ENCODE peak calls at places on chromosome 1, in seven cellular contexts. N is fibroblast of lung, C is heart right ventricle, L is tibial artery, M is ascending aorta, Q is adipocyte, J is A549. U is an unnamed sample.
A peak's percentile ranks its signal among the peaks of the same experiment; 100 is the strongest.

GRCh38 chr1:171583581-171584194 is 38.4 kb upstream of the MYOCOS start:
- DNase-seq in Q (peak; percentile 6), L (no peak), M (no peak), C (no peak), N (no peak), J (no peak), U (no peak)

GRCh38 chr1:183612407-183612806 is 22.1 kb upstream of the NCF2 start:
- DNase-seq in L (no peak), N (no peak), Q (no peak), C (no peak), M (no peak), J (no peak), U (no peak)

GRCh38 chr1:27445177-27445936 is 44.6 kb downstream of the WASF2 start:
- DNase-seq in L (no peak), C (no peak), J (no peak), M (no peak), Q (no peak), N (no peak), U (no peak)

GRCh38 chr1:2231667-2232254 is 3.6 kb downstream of the SKI start:
- DNase-seq in C (peak; percentile 81), L (peak; percentile 96), M (peak; percentile 89), Q (peak; percentile 88), J (peak; percentile 35), N (peak; percentile 81), U (peak; percentile 76)

GRCh38 chr1:238360474-238360873 is 469.8 kb upstream of the ZP4 start:
- DNase-seq in M (no peak), N (no peak), C (no peak), Q (no peak), L (no peak), J (no peak), U (no peak)

GRCh38 chr1:91608876-91609275 is 108.2 kb downstream of the CDC7 start:
- DNase-seq in N (peak; percentile 58), L (no peak), M (no peak), J (peak; percentile 52), Q (peak; percentile 50), C (no peak), U (no peak)

GRCh38 chr1:185679220-185679619 is 55.0 kb upstream of the HMCN1 start:
- DNase-seq in M (no peak), Q (no peak), N (no peak), J (no peak), C (no peak), L (no peak), U (no peak)

GRCh38 chr1:210696709-210697108 is 368.0 kb downstream of the HHAT start:
- DNase-seq in M (no peak), C (no peak), L (no peak), J (no peak), N (no peak), Q (no peak), U (no peak)

GRCh38 chr1:54080598-54081049 is 27.2 kb downstream of the TCEANC2 start:
- DNase-seq in Q (no peak), N (no peak), L (no peak), C (no peak), M (no peak), J (no peak), U (no peak)

GRCh38 chr1:8889925-8890785 is 11.7 kb upstream of the ENO1 start:
- DNase-seq in N (peak; percentile 92), C (peak; percentile 89), M (peak; percentile 39), L (peak; percentile 84), Q (peak; percentile 92), J (peak; percentile 78), U (peak; percentile 47)

GRCh38 chr1:175864183-175864582 is 120.8 kb upstream of the TNR start:
- DNase-seq in J (no peak), N (no peak), C (no peak), Q (no peak), L (no peak), M (no peak), U (no peak)

GRCh38 chr1:183454377-183454776 is 17.9 kb upstream of the SMG7 start:
- DNase-seq in N (no peak), L (no peak), Q (no peak), J (no peak), C (no peak), M (no peak), U (no peak)

GRCh38 chr1:26787381-26787705 is 407 bp upstream of the PIGV start:
- DNase-seq in J (no peak), N (no peak), C (no peak), Q (peak; percentile 74), L (no peak), M (no peak), U (peak; percentile 52)

GRCh38 chr1:225830823-225831222 is 20.9 kb downstream of the EPHX1 start:
- DNase-seq in Q (no peak), J (no peak), C (no peak), L (no peak), M (no peak), N (no peak), U (no peak)

GRCh38 chr1:18705811-18706210 is 75.2 kb downstream of the PAX7 start:
- DNase-seq in L (no peak), C (no peak), N (no peak), J (no peak), Q (no peak), M (no peak), U (peak; percentile 32)

GRCh38 chr1:194164755-194165154 is 978.3 kb upstream of the B3GALT2 start:
- DNase-seq in N (no peak), M (no peak), J (no peak), Q (no peak), C (no peak), L (no peak), U (no peak)

GRCh38 chr1:68188060-68188538 is 44.2 kb downstream of the WLS start:
- DNase-seq in J (no peak), Q (peak; percentile 69), N (peak; percentile 83), M (no peak), L (no peak), C (no peak), U (no peak)

GRCh38 chr1:46219551-46220520 is 16.7 kb downstream of the LURAP1 start:
- DNase-seq in C (no peak), Q (no peak), M (no peak), L (no peak), N (no peak), J (no peak), U (no peak)

GRCh38 chr1:7362947-7363346 is 408.1 kb upstream of the VAMP3 start:
- DNase-seq in N (no peak), Q (no peak), J (no peak), C (no peak), L (no peak), M (no peak), U (no peak)
- H3K4me1 ChIP-seq in N (no peaks in the 10 kb centered on the region), Q (no peaks in the 10 kb centered on the region), J (no peaks in the 10 kb centered on the region), C (no peaks in the 10 kb centered on the region), L (no peaks in the 10 kb centered on the region), M (no peaks in the 10 kb centered on the region), U (no peaks in the 10 kb centered on the region)

GRCh38 chr1:95022527-95022926 is 50.2 kb downstream of the ALG14 start:
- DNase-seq in J (no peak), N (no peak), C (no peak), M (no peak), L (no peak), Q (no peak), U (no peak)
- H3K4me1 ChIP-seq in J (peaks cover 38% of the 10 kb centered on the region), N (peaks cover 17% of the 10 kb centered on the region), C (no peaks in the 10 kb centered on the region), M (peaks cover 3% of the 10 kb centered on the region), L (no peaks in the 10 kb centered on the region), Q (peaks cover 48% of the 10 kb centered on the region), U (peaks cover 42% of the 10 kb centered on the region)

GRCh38 chr1:12432897-12433296 is 185.1 kb downstream of the DHRS3 start:
- DNase-seq in Q (no peak), J (no peak), N (no peak), L (no peak), C (no peak), M (no peak), U (no peak)
- H3K4me1 ChIP-seq in Q (peaks cover 35% of the 10 kb centered on the region), J (peaks cover 54% of the 10 kb centered on the region), N (peaks cover 27% of the 10 kb centered on the region), L (no peaks in the 10 kb centered on the region), C (peaks cover 12% of the 10 kb centered on the region), M (peaks cover 25% of the 10 kb centered on the region), U (peaks cover 31% of the 10 kb centered on the region)

DNA sequence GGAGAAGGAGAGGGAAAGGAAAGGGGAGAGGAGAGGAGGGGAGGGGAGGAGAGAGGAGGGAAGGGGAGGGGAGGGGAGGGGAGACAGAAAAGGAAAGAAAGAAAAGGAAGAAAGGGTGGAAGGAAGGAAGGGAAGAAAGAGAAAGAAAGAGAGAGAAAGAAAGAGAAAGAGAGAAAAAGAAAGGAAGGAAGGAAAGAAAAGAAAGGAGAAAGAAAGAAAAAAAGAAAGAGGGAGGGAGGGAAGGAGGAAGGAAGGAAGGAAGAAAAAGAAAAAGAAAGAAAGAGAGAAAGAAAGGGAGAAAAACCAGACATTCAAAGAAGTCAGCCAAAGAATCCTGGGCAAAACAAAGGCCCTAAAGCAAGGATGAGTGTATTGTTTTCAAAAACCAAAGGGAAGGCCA is 125.7 kb upstream of the SPATA6 start:
- DNase-seq in M (no peak), J (no peak), L (no peak), Q (no peak), C (no peak), N (no peak), U (no peak)
- H3K4me1 ChIP-seq in M (no peaks in the 10 kb centered on the region), J (no peaks in the 10 kb centered on the region), L (no peaks in the 10 kb centered on the region), Q (no peaks in the 10 kb centered on the region), C (no peaks in the 10 kb centered on the region), N (no peaks in the 10 kb centered on the region), U (no peaks in the 10 kb centered on the region)

GRCh38 chr1:15712158-15712557 is 23.9 kb upstream of the SLC25A34 start:
- DNase-seq in N (no peak), J (no peak), M (no peak), Q (no peak), C (no peak), L (no peak), U (no peak)

GRCh38 chr1:15706751-15707150 is 22.6 kb downstream of the PLEKHM2 start:
- DNase-seq in J (no peak), Q (no peak), C (no peak), M (no peak), L (no peak), N (no peak), U (peak; percentile 41)

GRCh38 chr1:15708486-15709137 is 24.5 kb downstream of the PLEKHM2 start:
- DNase-seq in M (no peak), C (no peak), L (no peak), J (no peak), Q (no peak), N (no peak), U (no peak)

GRCh38 chr1:15707239-15707940 is 23.3 kb downstream of the PLEKHM2 start:
- DNase-seq in J (no peak), N (no peak), L (no peak), M (no peak), C (no peak), Q (no peak), U (no peak)

GRCh38 chr1:15709226-15709625 is 25.1 kb downstream of the PLEKHM2 start:
- DNase-seq in N (no peak), Q (no peak), J (no peak), L (no peak), M (no peak), C (no peak), U (no peak)
- H3K4me1 ChIP-seq in N (peaks cover 4% of the 10 kb centered on the region), Q (peaks cover 34% of the 10 kb centered on the region), J (no peaks in the 10 kb centered on the region), L (no peaks in the 10 kb centered on the region), M (peaks cover 6% of the 10 kb centered on the region), C (peaks cover 9% of the 10 kb centered on the region), U (peaks cover 18% of the 10 kb centered on the region)

GRCh38 chr1:153630384-153630783 is 2.1 kb downstream of the S100A1 start:
- DNase-seq in M (no peak), J (no peak), Q (no peak), C (no peak), L (no peak), N (no peak), U (no peak)
- H3K4me1 ChIP-seq in M (peaks cover 8% of the 10 kb centered on the region), J (peaks cover 28% of the 10 kb centered on the region), Q (peaks cover 66% of the 10 kb centered on the region), C (peaks cover 20% of the 10 kb centered on the region), L (no peaks in the 10 kb centered on the region), N (peaks cover 9% of the 10 kb centered on the region), U (peaks cover 61% of the 10 kb centered on the region)

U was measured in stomach.